ENCODE peak calls at places on chromosomes 16 and 17, in six cellular contexts. Q is globus pallidus, A is GM12891, K is left colon, I is GM12865, Y is A549. T is an unnamed sample.
A peak's percentile ranks its signal among the peaks of the same experiment; 100 is the strongest.

GRCh38 chr16:75305364-75306101 is 54.1 kb upstream of the BCAR1 start:
- DNase-seq in Q (no peak), A (no peak), K (peak; percentile 90), I (peak; percentile 72), Y (peak; percentile 97), T (peak; percentile 65)

GRCh38 chr16:2467301-2468141 is 3.6 kb upstream of the NTN3 start:
- DNase-seq in Q (peak; percentile 69), A (peak; percentile 66), K (peak; percentile 69), I (peak; percentile 63), Y (peak; percentile 87), T (peak; percentile 74)

GRCh38 chr16:67966549-67967182 is 1.8 kb downstream of the SLC12A4 start:
- DNase-seq in Q (no peak), A (no peak), K (peak; percentile 54), I (no peak), Y (no peak), T (no peak)

GRCh38 chr17:42531455-42532354 is 4.3 kb upstream of the NAGLU start:
- DNase-seq in Q (peak; percentile 67), A (no peak), K (peak; percentile 65), I (peak; percentile 79), Y (no peak), T (no peak)

GRCh38 chr17:39000021-39000601 is 32.9 kb upstream of the FBXO47 start:
- DNase-seq in Q (no peak), A (no peak), K (no peak), I (no peak), Y (no peak), T (no peak)

GRCh38 chr16:30459456-30459855 is 13.1 kb upstream of the ITGAL start:
- DNase-seq in Q (no peak), A (no peak), K (no peak), I (peak; percentile 87), Y (no peak), T (no peak)

GRCh38 chr16:23008041-23008440 is 141.2 kb downstream of the USP31 start:
- DNase-seq in Q (no peak), A (no peak), K (no peak), I (no peak), Y (no peak), T (no peak)

GRCh38 chr16:745739-746138 is 4.9 kb upstream of the CIAO3 start:
- DNase-seq in Q (no peak), A (peak; percentile 75), K (no peak), I (no peak), Y (peak; percentile 63), T (no peak)

GRCh38 chr16:6081320-6081976 is 983.9 kb upstream of the EEF2KMT start:
- DNase-seq in Q (peak; percentile 30), A (peak; percentile 16), K (no peak), I (peak; percentile 17), Y (peak; percentile 7), T (no peak)

GRCh38 chr17:28684963-28685362 is 23.0 kb downstream of the SUPT6H start:
- DNase-seq in Q (peak; percentile 87), A (no peak), K (peak; percentile 47), I (no peak), Y (peak; percentile 63), T (peak; percentile 26)

GRCh38 chr16:67547423-67548264 is 14.7 kb upstream of the CTCF start:
- DNase-seq in Q (no peak), A (no peak), K (peak; percentile 39), I (peak; percentile 84), Y (no peak), T (no peak)

GRCh38 chr16:55369151-55369550 is 45.1 kb downstream of the IRX6 start:
- DNase-seq in Q (no peak), A (no peak), K (no peak), I (no peak), Y (no peak), T (no peak)

GRCh38 chr17:39627170-39627716 is 491 bp downstream of the PPP1R1B start:
- DNase-seq in Q (no peak), A (no peak), K (no peak), I (no peak), Y (no peak), T (no peak)